ENCODE peak calls at places on chromosomes 2 and 18, in four cellular contexts. E is activated T-cell treated with anti-CD3 and anti-CD28 coated beads for 24 hours; S is activated CD4-positive, alpha-beta memory T cell treated with anti-CD3 and anti-CD28 coated beads for 36 hours; C is A549. M is an unnamed sample.

GRCh38 chr18:63317982-63318881 is 1.3 kb downstream of the BCL2 start:
- DNase-seq in S (peak), C (no peak), E (peak), M (no peak)

GRCh38 chr2:47344890-47345583 is 57.9 kb upstream of the MSH2 start:
- DNase-seq in S (no peak), E (no peak), C (peak), M (peak)

GRCh38 chr2:113251118-113251517 is 27.6 kb downstream of the PAX8 start:
- DNase-seq in C (no peak), S (peak), E (no peak), M (no peak)

GRCh38 chr2:217505303-217505702 is 497.5 kb downstream of the TNS1 start:
- DNase-seq in S (no peak), C (no peak), E (no peak), M (no peak)

GRCh38 chr18:21805771-21806366 is 65.3 kb downstream of the MIB1 start:
- DNase-seq in S (no peak), C (no peak), E (no peak), M (no peak)

GRCh38 chr2:19235308-19235707 is 123.1 kb downstream of the OSR1 start:
- DNase-seq in E (no peak), S (no peak), C (no peak), M (no peak)

GRCh38 chr2:226647626-226648518 is 151.7 kb downstream of the IRS1 start:
- DNase-seq in E (no peak), C (no peak), S (no peak), M (no peak)

GRCh38 chr18:48949606-48950535 is 894 bp downstream of the SMAD7 start:
- DNase-seq in S (peak), E (peak), C (peak), M (peak)

GRCh38 chr18:42474577-42474976 is 519.5 kb downstream of the PIK3C3 start:
- DNase-seq in E (no peak), S (no peak), C (no peak), M (no peak)

GRCh38 chr2:78925258-78925657 is 100.2 kb upstream of the REG3G start:
- DNase-seq in C (no peak), E (no peak), S (no peak), M (no peak)

GRCh38 chr18:50458366-50458765 is 83.5 kb downstream of the SKA1 start:
- DNase-seq in E (no peak), C (no peak), S (no peak), M (no peak)

GRCh38 chr2:137865954-137866540 is 98.2 kb upstream of the HNMT start:
- DNase-seq in C (peak), E (peak), S (peak), M (peak)

GRCh38 chr2:209472386-209472832 is 48.6 kb downstream of the MAP2 start:
- DNase-seq in S (no peak), C (peak), E (no peak), M (no peak)

GRCh38 chr18:40672590-40672989 is 1282.4 kb upstream of the PIK3C3 start:
- DNase-seq in C (no peak), E (no peak), S (no peak), M (peak)

GRCh38 chr2:102013200-102014040 is 21.7 kb downstream of the IL1R2 start:
- DNase-seq in S (peak), C (no peak), E (no peak), M (no peak)

GRCh38 chr2:11767779-11768178 is 21.3 kb downstream of the LPIN1 start:
- DNase-seq in C (no peak), E (no peak), S (no peak), M (no peak)

GRCh38 chr2:37654932-37655331 is 16.5 kb downstream of the CDC42EP3 start:
- DNase-seq in C (no peak), S (no peak), E (no peak), M (no peak)

GRCh38 chr2:215658635-215659305 is 222.9 kb upstream of the FN1 start:
- DNase-seq in C (no peak), S (no peak), E (no peak), M (no peak)

GRCh38 chr2:65586516-65586915 is 154.1 kb upstream of the SPRED2 start:
- DNase-seq in S (no peak), C (no peak), E (no peak), M (no peak)

GRCh38 chr18:25737710-25738251 is 352.6 kb downstream of the SS18 start:
- DNase-seq in E (no peak), C (no peak), S (no peak), M (no peak)

GRCh38 chr18:79932907-79933306 is 18.5 kb downstream of the SLC66A2 start:
- DNase-seq in E (no peak), C (no peak), S (no peak), M (no peak)

GRCh38 chr18:24543408-24544140 is 83.1 kb downstream of the HRH4 start:
- DNase-seq in S (no peak), C (no peak), E (no peak), M (no peak)

GRCh38 chr18:21450913-21451312 is 149.6 kb downstream of the ESCO1 start:
- DNase-seq in E (no peak), S (no peak), C (no peak), M (no peak)